ENCODE peak calls at places on chromosomes 3 and 15, in four cellular contexts. Z, J, M and N are unnamed samples.

GRCh38 chr3:185552358-185552877 is at the start of gene LIPH:
- DNase-seq in Z (peak), J (peak), M (no peak), N (peak)

GRCh38 chr3:58041182-58041825 is 33.1 kb downstream of the FLNB start:
- DNase-seq in Z (no peak), J (no peak), M (no peak), N (no peak)

GRCh38 chr3:141485578-141486415 is 1.0 kb upstream of the RASA2 start:
- DNase-seq in Z (peak), J (peak), M (no peak), N (peak)

GRCh38 chr15:77907824-77908751 is 169.4 kb downstream of the TBC1D2B start:
- DNase-seq in Z (peak), J (no peak), M (no peak), N (peak)

GRCh38 chr3:128784228-128784627 is 58.2 kb downstream of the RAB7A start:
- DNase-seq in Z (no peak), J (no peak), M (no peak), N (no peak)

GRCh38 chr3:10725067-10725466 is 91.0 kb upstream of the SLC6A11 start:
- DNase-seq in Z (no peak), J (no peak), M (no peak), N (no peak)

GRCh38 chr3:186361612-186362408 is at the start of gene DGKG:
- DNase-seq in Z (no peak), J (peak), M (no peak), N (peak)

GRCh38 chr15:73464602-73465001 is 21.6 kb downstream of the REC114 start:
- DNase-seq in Z (no peak), J (no peak), M (no peak), N (no peak)

GRCh38 chr3:156892701-156893100 is 66.5 kb downstream of the LEKR1 start:
- DNase-seq in Z (peak), J (peak), M (no peak), N (peak)

GRCh38 chr3:36212291-36212690 is 168.0 kb upstream of the STAC start:
- DNase-seq in Z (peak), J (no peak), M (no peak), N (peak)

GRCh38 chr15:100334456-100334855 is 7.3 kb downstream of the ADAMTS17 start:
- DNase-seq in Z (no peak), J (no peak), M (no peak), N (no peak)

GRCh38 chr15:99550077-99550476 is 15.7 kb upstream of the MEF2A start:
- DNase-seq in Z (no peak), J (no peak), M (no peak), N (no peak)

GRCh38 chr15:35725353-35725752 is 179.4 kb upstream of the DPH6 start:
- DNase-seq in Z (peak), J (no peak), M (no peak), N (no peak)

GRCh38 chr3:54322354-54322753 is 200.0 kb downstream of the CACNA2D3 start:
- DNase-seq in Z (no peak), J (no peak), M (no peak), N (no peak)

GRCh38 chr3:145899229-145899628 is 261.8 kb downstream of the PLOD2 start:
- DNase-seq in Z (no peak), J (no peak), M (no peak), N (peak)

GRCh38 chr3:188133646-188134045 is 20.3 kb upstream of the LPP start:
- DNase-seq in Z (peak), J (no peak), M (no peak), N (peak)

GRCh38 chr3:27657871-27658270 is 64.3 kb downstream of the EOMES start:
- DNase-seq in Z (no peak), J (no peak), M (no peak), N (no peak)

GRCh38 chr3:128270559-128271492 is 117.5 kb downstream of the EEFSEC start:
- DNase-seq in Z (no peak), J (no peak), M (no peak), N (no peak)

GRCh38 chr3:9906480-9906879 is 3.8 kb downstream of the IL17RE start:
- DNase-seq in Z (no peak), J (no peak), M (no peak), N (no peak)

GRCh38 chr15:85282504-85283115 is 97.8 kb upstream of the AKAP13 start:
- DNase-seq in Z (peak), J (peak), M (peak), N (peak)

GRCh38 chr3:182650568-182651128 is 142.7 kb upstream of the ATP11B start:
- DNase-seq in Z (no peak), J (no peak), M (no peak), N (no peak)

GRCh38 chr3:23111286-23111685 is 91.8 kb upstream of the UBE2E2 start:
- DNase-seq in Z (no peak), J (no peak), M (no peak), N (no peak)

GRCh38 chr3:26068890-26069289 is 279.0 kb downstream of the OXSM start:
- DNase-seq in Z (no peak), J (no peak), M (no peak), N (no peak)

GRCh38 chr3:133578548-133579191 is 5.2 kb downstream of the CDV3 start:
- DNase-seq in Z (peak), J (no peak), M (no peak), N (peak)

GRCh38 chr3:195249858-195250464 is 21.0 kb downstream of the XXYLT1 start:
- DNase-seq in Z (no peak), J (no peak), M (no peak), N (no peak)

GRCh38 chr15:62067448-62068044 is 769 bp downstream of the C2CD4A start:
- DNase-seq in Z (no peak), J (no peak), M (no peak), N (peak)

GRCh38 chr15:101277943-101278564 is 769 bp upstream of the SELENOS start:
- DNase-seq in Z (no peak), J (no peak), M (no peak), N (no peak)

GRCh38 chr3:52289747-52290595 is 2.3 kb downstream of the GLYCTK start:
- DNase-seq in Z (no peak), J (no peak), M (no peak), N (no peak)

GRCh38 chr3:18100126-18100525 is 325.0 kb downstream of the SATB1 start:
- DNase-seq in Z (no peak), J (no peak), M (no peak), N (peak)

GRCh38 chr15:82585072-82585471 is 44.8 kb upstream of the RPS17 start:
- DNase-seq in Z (peak), J (no peak), M (no peak), N (peak)

GRCh38 chr3:112776000-112776399 is 70.7 kb downstream of the CD200R1L start:
- DNase-seq in Z (peak), J (no peak), M (no peak), N (peak)

GRCh38 chr15:63338170-63338569 is 43.5 kb downstream of the CA12 start:
- DNase-seq in Z (peak), J (no peak), M (no peak), N (peak)

GRCh38 chr3:189563841-189564563 is 67.2 kb upstream of the TP63 start:
- DNase-seq in Z (peak), J (peak), M (peak), N (peak)

GRCh38 chr3:132721479-132722164 is 587 bp downstream of the NPHP3 start:
- DNase-seq in Z (peak), J (peak), M (no peak), N (peak)

GRCh38 chr15:73397461-73397860 is 28.7 kb upstream of the HCN4 start:
- DNase-seq in Z (no peak), J (no peak), M (no peak), N (no peak)

GRCh38 chr3:48268936-48269551 is 28.1 kb downstream of the ZNF589 start:
- DNase-seq in Z (no peak), J (no peak), M (no peak), N (no peak)

GRCh38 chr3:136995652-136996051 is 37.9 kb downstream of the IL20RB start:
- DNase-seq in Z (no peak), J (no peak), M (no peak), N (peak)

GRCh38 chr3:15810702-15811101 is 12.9 kb upstream of the ANKRD28 start:
- DNase-seq in Z (no peak), J (no peak), M (no peak), N (no peak)